ENCODE peak calls at places on chromosomes 7 and 10, in five cellular contexts. I, S, C, J and L are unnamed samples.

GRCh38 chr7:137970263-137970975 is 31.5 kb downstream of the CREB3L2 start:
- DNase-seq in I (peak; percentile 90), S (no peak), C (peak; percentile 54), J (no peak), L (no peak)

GRCh38 chr7:34104992-34105391 is 199.7 kb downstream of the BMPER start:
- DNase-seq in I (no peak), S (no peak), C (no peak), J (no peak), L (no peak)

GRCh38 chr10:100470367-100470766 is 7.6 kb downstream of the WNT8B start:
- DNase-seq in I (no peak), S (no peak), C (no peak), J (no peak), L (no peak)

GRCh38 chr10:4941540-4942330 is 21.5 kb upstream of the AKR1C1 start:
- DNase-seq in I (no peak), S (no peak), C (peak; percentile 12), J (no peak), L (peak; percentile 45)

GRCh38 chr7:92716825-92717580 is 119.4 kb downstream of the CDK6 start:
- DNase-seq in I (no peak), S (no peak), C (no peak), J (no peak), L (no peak)

GRCh38 chr10:86595496-86595895 is 58.9 kb upstream of the OPN4 start:
- DNase-seq in I (peak; percentile 50), S (no peak), C (no peak), J (no peak), L (no peak)

GRCh38 chr7:131225619-131226101 is 102.0 kb upstream of the MKLN1 start:
- DNase-seq in I (peak; percentile 85), S (peak; percentile 72), C (peak; percentile 66), J (no peak), L (peak; percentile 84)

GRCh38 chr10:117373848-117374505 is 1.3 kb downstream of the PDZD8 start:
- DNase-seq in I (peak; percentile 93), S (peak; percentile 49), C (peak; percentile 64), J (peak; percentile 68), L (peak; percentile 78)

GRCh38 chr10:107618461-107619093 is 454.1 kb upstream of the SORCS1 start:
- DNase-seq in I (no peak), S (no peak), C (no peak), J (no peak), L (no peak)

GRCh38 chr7:4479367-4480039 is 202.6 kb upstream of the FOXK1 start:
- DNase-seq in I (peak; percentile 37), S (no peak), C (peak; percentile 43), J (peak; percentile 35), L (peak; percentile 25)

GRCh38 chr7:104955276-104955675 is 58.7 kb upstream of the KMT2E start:
- DNase-seq in I (no peak), S (no peak), C (no peak), J (no peak), L (no peak)

GRCh38 chr10:45420453-45421192 is 46.6 kb downstream of the ALOX5 start:
- DNase-seq in I (peak; percentile 93), S (peak; percentile 87), C (peak; percentile 98), J (peak; percentile 80), L (no peak)

GRCh38 chr7:24158976-24159375 is 125.0 kb upstream of the NPY start:
- DNase-seq in I (no peak), S (no peak), C (no peak), J (no peak), L (no peak)

GRCh38 chr7:14228341-14228740 is 238.9 kb upstream of the ETV1 start:
- DNase-seq in I (no peak), S (no peak), C (no peak), J (no peak), L (no peak)

GRCh38 chr10:17348111-17349008 is 106.0 kb downstream of the ST8SIA6 start:
- DNase-seq in I (peak; percentile 86), S (peak; percentile 67), C (peak; percentile 84), J (no peak), L (peak; percentile 22)

GRCh38 chr7:75565129-75565528 is 73.0 kb downstream of the SPDYE5 start:
- DNase-seq in I (no peak), S (peak; percentile 41), C (peak; percentile 7), J (no peak), L (peak; percentile 48)

GRCh38 chr10:117240730-117241529 is at the start of gene SLC18A2:
- DNase-seq in I (no peak), S (no peak), C (no peak), J (no peak), L (peak; percentile 84)

GRCh38 chr7:4668510-4668847 is 13.6 kb upstream of the FOXK1 start:
- DNase-seq in I (no peak), S (no peak), C (no peak), J (no peak), L (no peak)

GRCh38 chr10:125048101-125048864 is 106.4 kb downstream of the ZRANB1 start:
- DNase-seq in I (peak; percentile 94), S (peak; percentile 87), C (peak; percentile 93), J (peak; percentile 85), L (peak; percentile 90)

GRCh38 chr10:17406036-17406834 is 48.2 kb downstream of the ST8SIA6 start:
- DNase-seq in I (no peak), S (no peak), C (no peak), J (no peak), L (no peak)

GRCh38 chr7:104956753-104957450 is 57.1 kb upstream of the KMT2E start:
- DNase-seq in I (peak; percentile 52), S (no peak), C (no peak), J (no peak), L (no peak)

GRCh38 chr10:72331575-72332422 is 22.9 kb downstream of the DNAJB12 start:
- DNase-seq in I (peak; percentile 95), S (peak; percentile 98), C (peak; percentile 97), J (peak; percentile 94), L (peak; percentile 95)

GRCh38 chr7:130491841-130492518 is at the start of gene MEST:
- DNase-seq in I (no peak), S (peak; percentile 25), C (peak; percentile 54), J (peak; percentile 28), L (no peak)

GRCh38 chr10:50855015-50855414 is 30.4 kb downstream of the A1CF start:
- DNase-seq in I (no peak), S (no peak), C (no peak), J (no peak), L (no peak)

GRCh38 chr7:138822867-138823535 is 25.0 kb upstream of the ATP6V0A4 start:
- DNase-seq in I (no peak), S (no peak), C (no peak), J (no peak), L (no peak)

GRCh38 chr7:33807779-33808482 is 97.4 kb upstream of the BMPER start:
- DNase-seq in I (no peak), S (no peak), C (peak; percentile 7), J (no peak), L (no peak)

GRCh38 chr10:60827791-60828488 is 49.7 kb downstream of the CDK1 start:
- DNase-seq in I (no peak), S (peak; percentile 27), C (no peak), J (no peak), L (no peak)

GRCh38 chr10:122173337-122173736 is 97.8 kb upstream of the BTBD16 start:
- DNase-seq in I (no peak), S (no peak), C (no peak), J (no peak), L (no peak)

GRCh38 chr7:22419488-22419887 is 62.5 kb upstream of the RAPGEF5 start:
- DNase-seq in I (no peak), S (no peak), C (no peak), J (no peak), L (no peak)

GRCh38 chr7:80440908-80441307 is 71.0 kb downstream of the GNAT3 start:
- DNase-seq in I (no peak), S (no peak), C (no peak), J (no peak), L (no peak)

GRCh38 chr10:86355571-86356038 is 11.0 kb downstream of the GRID1 start:
- DNase-seq in I (no peak), S (peak; percentile 71), C (peak; percentile 28), J (peak; percentile 67), L (peak; percentile 51)

GRCh38 chr7:149733554-149734513 is 39.6 kb downstream of the ZNF467 start:
- DNase-seq in I (no peak), S (no peak), C (no peak), J (no peak), L (no peak)

DNA sequence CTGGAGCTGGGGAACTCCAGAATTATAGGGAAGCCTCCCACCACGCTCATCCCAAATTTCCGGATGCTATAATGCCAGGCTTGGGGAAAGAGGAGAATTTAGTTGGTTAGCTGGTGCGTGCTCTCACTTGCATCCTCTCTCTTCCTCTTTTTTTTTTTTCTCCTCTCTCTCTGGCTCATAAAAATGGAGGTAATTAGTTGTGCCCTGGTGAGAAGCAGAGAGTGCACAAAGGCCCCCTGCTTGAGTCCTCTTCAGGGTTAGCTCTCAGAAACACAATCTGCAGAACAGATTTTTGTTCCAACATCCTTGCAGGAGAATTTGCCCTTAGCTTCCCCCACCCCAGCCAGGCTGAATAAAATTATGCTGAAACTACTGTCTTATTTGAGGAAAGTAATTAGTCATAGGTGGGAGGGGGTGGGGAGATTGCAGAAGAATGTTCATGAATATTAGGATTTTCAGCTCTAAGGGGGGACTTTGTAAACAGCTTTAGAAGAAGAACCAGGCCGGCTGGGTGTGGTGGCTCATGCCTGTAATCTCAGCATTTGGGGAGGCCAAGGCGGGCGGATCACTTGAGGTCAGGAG is 7.6 kb downstream of the SERPINE1 start:
- DNase-seq in I (no peak), S (no peak), C (no peak), J (no peak), L (no peak)
- TF ChIP-seq POLR2A in I (no peak), S (no peak), C (no peak), J (peak; percentile 32), L (no peak)

GRCh38 chr10:119872610-119872859 is at the start of gene MCMBP:
- DNase-seq in I (no peak), S (no peak), C (no peak), J (no peak), L (no peak)
- TF ChIP-seq POLR2A in I (no peak), S (no peak), C (no peak), J (peak; percentile 86), L (peak; percentile 85)

GRCh38 chr10:27240212-27240890 is at the start of gene ACBD5:
- DNase-seq in I (peak; percentile 98), S (peak; percentile 97), C (peak; percentile 96), J (peak; percentile 93), L (peak; percentile 95)
- TF ChIP-seq POLR2A in I (no peak), S (peak; percentile 88), C (peak; percentile 93), J (peak; percentile 84), L (peak; percentile 68)

GRCh38 chr10:104337985-104338735 is at the start of gene ITPRIP:
- DNase-seq in I (peak; percentile 95), S (peak; percentile 75), C (peak; percentile 76), J (peak; percentile 77), L (peak; percentile 92)
- TF ChIP-seq POLR2A in I (peak; percentile 64), S (peak; percentile 90), C (peak; percentile 90), J (peak; percentile 91), L (peak; percentile 95)